ENCODE peak calls at places on chromosomes 7 and 10, in four cellular contexts. C, M, H and Q are unnamed samples.
A peak's percentile ranks its signal among the peaks of the same experiment; 100 is the strongest.

GRCh38 chr10:83961620-83962019 is 177.7 kb upstream of the GHITM start:
- DNase-seq in C (no peak), M (no peak), H (no peak), Q (no peak)

GRCh38 chr10:58264780-58265179 is 2.9 kb downstream of the IPMK start:
- DNase-seq in C (no peak), M (no peak), H (no peak), Q (no peak)

GRCh38 chr7:22617166-22617565 is 109.8 kb upstream of the IL6 start:
- DNase-seq in C (no peak), M (no peak), H (no peak), Q (no peak)

GRCh38 chr7:6438427-6438826 is 9.3 kb downstream of the DAGLB start:
- DNase-seq in C (no peak), M (no peak), H (no peak), Q (no peak)

GRCh38 chr7:6359021-6359420 is 86.6 kb upstream of the CYTH3 start:
- DNase-seq in C (no peak), M (no peak), H (no peak), Q (no peak)

GRCh38 chr10:103583871-103584215 is 90.3 kb downstream of the NEURL1 start:
- DNase-seq in C (no peak), M (no peak), H (no peak), Q (no peak)

GRCh38 chr7:22576941-22577927 is 77.2 kb upstream of the STEAP1B start:
- DNase-seq in C (peak; percentile 94), M (peak; percentile 98), H (peak; percentile 98), Q (peak; percentile 77)

GRCh38 chr7:107501593-107501992 is 31.7 kb downstream of the GPR22 start:
- DNase-seq in C (peak; percentile 65), M (peak; percentile 78), H (no peak), Q (peak; percentile 33)

GRCh38 chr7:69067397-69067796 is 530.9 kb upstream of the AUTS2 start:
- DNase-seq in C (peak; percentile 14), M (peak; percentile 52), H (no peak), Q (no peak)

GRCh38 chr7:96126382-96126781 is 195.5 kb downstream of the SLC25A13 start:
- DNase-seq in C (no peak), M (no peak), H (no peak), Q (no peak)

GRCh38 chr7:32299133-32299702 is 191.0 kb downstream of the LSM5 start:
- DNase-seq in C (peak; percentile 6), M (no peak), H (no peak), Q (no peak)

GRCh38 chr10:59372543-59372942 is 10.2 kb upstream of the FAM13C start:
- DNase-seq in C (no peak), M (peak; percentile 46), H (no peak), Q (no peak)

DNA sequence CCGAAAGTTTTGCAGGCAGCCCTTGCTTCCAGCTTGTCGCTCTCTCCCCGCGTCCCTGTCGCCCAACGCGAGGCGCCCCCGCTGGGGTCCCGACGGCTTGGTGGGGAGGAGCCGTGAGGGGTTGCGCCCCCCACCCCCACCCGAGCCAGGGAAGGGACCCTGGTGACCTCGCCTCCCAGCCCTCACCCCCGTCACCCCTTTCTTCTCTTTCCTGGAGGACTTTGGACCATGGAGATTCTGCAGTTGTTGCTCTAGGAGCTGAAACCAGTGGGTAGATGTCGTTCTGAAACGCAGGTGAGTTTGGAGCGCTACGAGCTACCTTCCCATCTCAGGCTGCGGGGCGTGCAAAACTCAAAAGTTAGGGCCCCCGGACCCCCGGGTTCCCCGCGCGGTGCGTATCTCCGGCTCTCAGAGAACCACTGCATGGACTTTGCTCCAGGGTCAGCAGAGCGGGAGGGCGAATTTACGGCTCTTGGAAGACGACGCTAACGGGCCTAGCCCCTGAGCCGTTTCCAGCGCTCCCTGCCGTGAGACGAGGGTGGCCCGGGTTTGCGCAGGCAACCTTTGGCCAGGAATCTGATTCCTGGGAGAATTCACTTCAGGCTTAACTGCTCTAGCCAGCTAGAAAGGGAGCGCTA is 684 bp upstream of the ATXN7L1 start:
- DNase-seq in C (peak; percentile 19), M (peak; percentile 37), H (no peak), Q (no peak)
- TF ChIP-seq CTCF in C (peak; percentile 1), M (peak; percentile 21), H (peak; percentile 5), Q (no peak)

DNA sequence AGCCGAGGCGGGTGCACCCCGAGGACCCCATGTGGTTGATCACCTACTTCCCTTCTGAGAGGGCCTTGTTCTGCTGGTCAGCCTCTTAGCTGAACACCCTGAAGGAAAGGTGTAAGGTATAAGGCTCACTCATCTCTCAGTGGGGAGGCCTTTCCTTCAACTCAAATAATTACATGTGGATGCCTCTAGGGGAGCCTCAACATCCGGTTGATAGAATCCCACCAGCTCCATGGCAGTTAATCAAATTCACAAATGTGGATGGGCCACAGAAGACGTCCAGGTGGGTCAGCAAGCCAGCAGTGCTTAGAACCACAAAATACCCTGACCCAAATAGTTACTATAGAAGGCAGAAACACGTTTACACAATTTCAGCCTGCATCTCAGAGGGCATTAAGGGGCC is 37.7 kb upstream of the ZNF32 start:
- DNase-seq in C (no peak), M (no peak), H (no peak), Q (no peak)
- TF ChIP-seq CTCF in C (no peak), M (peak; percentile 39), H (no peak), Q (peak; percentile 15)

GRCh38 chr10:29379208-29379607 is 90.3 kb downstream of the LYZL1 start:
- DNase-seq in C (no peak), M (no peak), H (no peak), Q (no peak)

GRCh38 chr10:29375888-29376287 is 87.0 kb downstream of the LYZL1 start:
- DNase-seq in C (no peak), M (no peak), H (no peak), Q (no peak)

GRCh38 chr10:29378106-29378505 is 89.2 kb downstream of the LYZL1 start:
- DNase-seq in C (no peak), M (no peak), H (no peak), Q (no peak)

GRCh38 chr10:29374162-29374561 is 85.3 kb downstream of the LYZL1 start:
- DNase-seq in C (no peak), M (no peak), H (no peak), Q (no peak)

GRCh38 chr10:29377333-29377961 is 88.6 kb downstream of the LYZL1 start:
- DNase-seq in C (peak; percentile 27), M (peak; percentile 62), H (no peak), Q (no peak)
- TF ChIP-seq CTCF in C (peak; percentile 71), M (peak; percentile 83), H (peak; percentile 43), Q (peak; percentile 64)

GRCh38 chr7:77908664-77909063 is 110.1 kb downstream of the PHTF2 start:
- DNase-seq in C (no peak), M (no peak), H (no peak), Q (no peak)

GRCh38 chr7:77907281-77907680 is 108.7 kb downstream of the PHTF2 start:
- DNase-seq in C (no peak), M (no peak), H (no peak), Q (no peak)

GRCh38 chr7:77904252-77904651 is 105.7 kb downstream of the PHTF2 start:
- DNase-seq in C (peak; percentile 13), M (peak; percentile 5), H (no peak), Q (no peak)

DNA sequence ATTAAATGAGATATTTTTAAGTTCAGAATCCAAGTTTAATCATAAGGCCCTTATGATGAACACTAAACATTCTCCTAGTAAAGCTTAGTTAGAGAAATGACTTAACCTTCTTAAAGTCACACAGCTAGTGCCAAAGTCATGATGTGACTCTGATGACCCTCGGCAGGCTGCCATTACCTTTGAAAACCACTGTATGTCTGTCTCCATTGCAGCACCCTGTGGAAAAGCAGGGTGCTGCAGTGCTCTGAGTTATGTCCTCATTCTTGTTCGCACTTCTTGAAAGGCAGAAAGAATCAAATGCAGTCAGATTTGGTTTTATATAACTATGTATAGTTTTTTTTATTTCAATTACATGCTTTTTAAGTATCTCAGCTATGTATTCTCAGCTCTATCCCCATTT is 105.0 kb downstream of the PHTF2 start:
- DNase-seq in C (peak; percentile 10), M (peak; percentile 36), H (no peak), Q (no peak)
- TF ChIP-seq CTCF in C (peak; percentile 34), M (peak; percentile 55), H (peak; percentile 0), Q (no peak)

DNA sequence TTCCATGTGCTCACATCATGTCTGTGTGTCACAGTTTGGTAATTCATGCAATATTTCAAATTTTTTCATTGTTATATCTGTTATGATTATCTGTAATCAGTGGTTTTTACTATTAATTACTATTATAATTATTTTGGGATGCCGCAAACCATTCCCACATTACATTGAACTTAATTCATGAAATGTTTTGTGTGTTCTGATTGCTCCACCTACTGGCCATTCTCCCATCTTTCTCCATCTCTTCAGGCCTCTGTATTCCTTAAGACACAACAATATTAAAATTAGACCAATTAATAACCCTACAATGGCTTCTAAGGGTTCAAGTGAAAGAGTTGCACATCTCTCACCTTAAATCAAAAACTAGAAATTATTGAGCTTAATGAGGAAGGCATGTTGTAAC is 398.5 kb downstream of the PCDH15 start:
- DNase-seq in C (peak; percentile 50), M (peak; percentile 52), H (no peak), Q (no peak)
- TF ChIP-seq CTCF in C (peak; percentile 40), M (peak; percentile 44), H (no peak), Q (peak; percentile 4)

GRCh38 chr7:4406288-4407058 is 275.6 kb upstream of the FOXK1 start:
- DNase-seq in C (peak; percentile 6), M (no peak), H (no peak), Q (no peak)
- TF ChIP-seq CTCF in C (no peak), M (no peak), H (no peak), Q (no peak)